ENCODE peak calls at places on chromosomes 4 and X, in five cellular contexts. X is ureter, W is foreskin fibroblast, Q is memory B cell, S is lower leg skin. F is an unnamed sample.

GRCh38 chr4:127965803-127966175 is 583 bp downstream of the ABHD18 start:
- DNase-seq in X (peak; percentile 55), W (no peak), Q (no peak), S (peak; percentile 88), F (peak; percentile 48)

GRCh38 chr4:76905521-76905920 is 7.6 kb upstream of the SOWAHB start:
- DNase-seq in X (no peak), W (peak; percentile 52), Q (no peak), S (no peak), F (no peak)

GRCh38 chr4:183571350-183572076 is 66.7 kb downstream of the ING2 start:
- DNase-seq in X (peak; percentile 75), W (peak; percentile 19), Q (no peak), S (no peak), F (peak; percentile 88)

GRCh38 chr4:112751447-112751846 is 114.5 kb downstream of the LARP7 start:
- DNase-seq in X (no peak), W (no peak), Q (no peak), S (no peak), F (no peak)

GRCh38 chrX:667360-667759 is 36.8 kb downstream of the SHOX start:
- DNase-seq in X (no peak), W (no peak), Q (no peak), S (no peak), F (no peak)

GRCh38 chr4:185665655-185666054 is 130.3 kb upstream of the PDLIM3 start:
- DNase-seq in X (no peak), W (no peak), Q (no peak), S (no peak), F (no peak)

GRCh38 chr4:5222951-5223350 is 171.7 kb downstream of the STK32B start:
- DNase-seq in X (no peak), W (no peak), Q (no peak), S (no peak), F (no peak)

GRCh38 chr4:7967501-7968261 is 28.0 kb upstream of the AFAP1 start:
- DNase-seq in X (no peak), W (no peak), Q (no peak), S (peak; percentile 78), F (no peak)

GRCh38 chrX:38183577-38183976 is 37.1 kb downstream of the SRPX start:
- DNase-seq in X (no peak), W (peak; percentile 20), Q (no peak), S (no peak), F (no peak)

GRCh38 chr4:53196195-53196641 is 169.6 kb downstream of the SCFD2 start:
- DNase-seq in X (no peak), W (no peak), Q (no peak), S (no peak), F (no peak)

GRCh38 chr4:64781737-64782326 is 372.6 kb upstream of the TECRL start:
- DNase-seq in X (no peak), W (no peak), Q (no peak), S (no peak), F (no peak)

F was measured in lung.